ENCODE peak calls at places on chromosomes 2 and 18, in five cellular contexts. H is left ventricle myocardium inferior, P is pons, V is RWPE1, U is right cardiac atrium. Q is an unnamed sample.
A peak's percentile ranks its signal among the peaks of the same experiment; 100 is the strongest.

GRCh38 chr2:85791704-85792565 is 38.1 kb downstream of the ATOH8 start:
- DNase-seq in H (no peak), P (no peak), V (no peak), U (peak; percentile 64), Q (no peak)

GRCh38 chr18:46556590-46557206 is 100.3 kb downstream of the LOXHD1 start:
- DNase-seq in H (no peak), P (no peak), V (no peak), U (no peak), Q (no peak)

GRCh38 chr2:9385841-9386240 is 37.5 kb downstream of the ITGB1BP1 start:
- DNase-seq in H (no peak), P (no peak), V (no peak), U (no peak), Q (no peak)

GRCh38 chr2:152920846-152921245 is 202.4 kb downstream of the ARL6IP6 start:
- DNase-seq in H (no peak), P (no peak), V (peak; percentile 57), U (no peak), Q (no peak)

GRCh38 chr2:784753-785152 is 107.5 kb upstream of the TMEM18 start:
- DNase-seq in H (no peak), P (no peak), V (no peak), U (no peak), Q (no peak)

GRCh38 chr18:48155856-48156255 is 225.4 kb upstream of the SMAD2 start:
- DNase-seq in H (no peak), P (no peak), V (no peak), U (no peak), Q (no peak)

GRCh38 chr2:160652236-160652635 is 158.6 kb upstream of the RBMS1 start:
- DNase-seq in H (peak; percentile 19), P (no peak), V (no peak), U (no peak), Q (no peak)

GRCh38 chr18:37502601-37503000 is 63.0 kb downstream of the CELF4 start:
- DNase-seq in H (no peak), P (no peak), V (no peak), U (no peak), Q (no peak)

GRCh38 chr18:25310045-25310444 is 41.9 kb downstream of the ZNF521 start:
- DNase-seq in H (no peak), P (no peak), V (no peak), U (no peak), Q (no peak)

GRCh38 chr2:188383158-188383557 is 91.5 kb downstream of the GULP1 start:
- DNase-seq in H (no peak), P (no peak), V (no peak), U (no peak), Q (no peak)

GRCh38 chr2:107553534-107553933 is 273.2 kb upstream of the RGPD4 start:
- DNase-seq in H (no peak), P (peak; percentile 16), V (no peak), U (no peak), Q (no peak)

GRCh38 chr2:230412846-230413245 is 3.2 kb upstream of the SP100 start:
- DNase-seq in H (no peak), P (no peak), V (no peak), U (peak; percentile 70), Q (no peak)

GRCh38 chr2:216426938-216427337 is 14.7 kb downstream of the SMARCAL1 start:
- DNase-seq in H (no peak), P (peak; percentile 12), V (peak; percentile 8), U (no peak), Q (no peak)

GRCh38 chr18:36295214-36295613 is 2.3 kb upstream of the FHOD3 start:
- DNase-seq in H (no peak), P (no peak), V (no peak), U (no peak), Q (no peak)

GRCh38 chr2:59041139-59041538 is 800.0 kb upstream of the FANCL start:
- DNase-seq in H (no peak), P (no peak), V (no peak), U (no peak), Q (no peak)

GRCh38 chr18:12408247-12408869 is 629 bp downstream of the PRELID3A start:
- DNase-seq in H (no peak), P (peak; percentile 69), V (no peak), U (no peak), Q (no peak)

GRCh38 chr2:145095641-145096435 is 575.9 kb upstream of the ZEB2 start:
- DNase-seq in H (no peak), P (no peak), V (no peak), U (no peak), Q (no peak)

GRCh38 chr2:130975729-130976128 is 117.5 kb downstream of the FAM168B start:
- DNase-seq in H (no peak), P (no peak), V (no peak), U (no peak), Q (no peak)

GRCh38 chr2:105261061-105261460 is 19.5 kb downstream of the GPR45 start:
- DNase-seq in H (no peak), P (no peak), V (peak; percentile 89), U (no peak), Q (no peak)

GRCh38 chr2:224930124-224930523 is 112.1 kb downstream of the DOCK10 start:
- DNase-seq in H (no peak), P (no peak), V (no peak), U (no peak), Q (no peak)

GRCh38 chr18:58609536-58609993 is 19.3 kb downstream of the ALPK2 start:
- DNase-seq in H (no peak), P (no peak), V (no peak), U (no peak), Q (no peak)

GRCh38 chr18:21389283-21389682 is 147.3 kb downstream of the GREB1L start:
- DNase-seq in H (no peak), P (no peak), V (no peak), U (no peak), Q (no peak)

GRCh38 chr18:26480897-26481795 is 67.2 kb downstream of the KCTD1 start:
- DNase-seq in H (no peak), P (no peak), V (peak; percentile 89), U (no peak), Q (no peak)

GRCh38 chr2:199303814-199304213 is 153.9 kb downstream of the SATB2 start:
- DNase-seq in H (no peak), P (peak; percentile 31), V (peak; percentile 31), U (no peak), Q (no peak)

GRCh38 chr2:219277703-219278654 is 1.2 kb upstream of the DNAJB2 start:
- DNase-seq in H (peak; percentile 77), P (peak; percentile 84), V (peak; percentile 69), U (peak; percentile 88), Q (no peak)

GRCh38 chr2:70745276-70745675 is 22.7 kb downstream of the ADD2 start:
- DNase-seq in H (no peak), P (no peak), V (no peak), U (no peak), Q (no peak)

GRCh38 chr2:134976074-134976702 is 57.6 kb downstream of the CCNT2 start:
- DNase-seq in H (no peak), P (no peak), V (no peak), U (no peak), Q (no peak)

Q was measured in RWPE2.